ENCODE peak calls at places on chromosomes 12 and 14, in ten cellular contexts. R is mesendoderm; W is hepatocyte; G is heart left ventricle; L is CD4-positive, CD25-positive, alpha-beta regulatory T cell; N is stomach; C is right lobe of liver; J is H9; E is GM23338; F is IMR-90. B is an unnamed sample.

GRCh38 chr14:105926415-105927093 is 400.2 kb downstream of the TMEM121 start:
- DNase-seq in W (no peak), R (no peak), G (no peak), J (no peak), L (no peak), N (no peak), C (peak; percentile 36), E (no peak), F (no peak), B (peak; percentile 57)

GRCh38 chr12:50686976-50687375 is 76.9 kb upstream of the ATF1 start:
- DNase-seq in F (no peak), W (no peak), C (no peak), L (no peak), N (no peak), J (no peak), G (no peak), R (peak; percentile 12), E (no peak), B (no peak)

GRCh38 chr14:85444685-85445084 is 85.3 kb upstream of the FLRT2 start:
- DNase-seq in E (no peak), F (peak; percentile 25), R (no peak), C (no peak), L (no peak), W (peak; percentile 38), N (no peak), J (no peak), G (peak; percentile 36), B (no peak)

GRCh38 chr14:32224731-32225377 is 21.8 kb upstream of the RNU6-8 start:
- DNase-seq in F (peak; percentile 54), L (no peak), E (peak; percentile 30), J (no peak), G (peak; percentile 37), W (peak; percentile 81), N (no peak), C (no peak), R (peak; percentile 53), B (peak; percentile 71)

GRCh38 chr12:54229624-54230212 is 40.9 kb upstream of the SMUG1 start:
- DNase-seq in N (no peak), C (no peak), W (peak; percentile 39), G (peak; percentile 30), R (peak; percentile 33), E (no peak), L (no peak), F (peak; percentile 99), J (no peak), B (peak; percentile 80)

GRCh38 chr12:54749191-54749818 is 101.1 kb upstream of the DCD start:
- DNase-seq in R (peak; percentile 47), G (no peak), J (no peak), N (no peak), L (peak; percentile 54), F (peak; percentile 47), C (no peak), W (peak; percentile 68), E (peak; percentile 57), B (no peak)

GRCh38 chr12:110339184-110339952 is 58.3 kb downstream of the ATP2A2 start:
- DNase-seq in F (no peak), J (no peak), C (no peak), W (no peak), R (no peak), E (no peak), G (no peak), L (no peak), N (no peak), B (no peak)

GRCh38 chr12:85558684-85559083 is 277.5 kb downstream of the RASSF9 start:
- DNase-seq in E (no peak), L (no peak), G (no peak), N (no peak), W (no peak), C (no peak), R (no peak), J (no peak), F (no peak), B (no peak)

GRCh38 chr14:20434701-20435453 is 1.1 kb downstream of the KLHL33 start:
- DNase-seq in L (no peak), R (no peak), F (no peak), G (peak; percentile 62), C (no peak), E (peak; percentile 71), N (no peak), W (no peak), J (no peak), B (peak; percentile 80)

DNA sequence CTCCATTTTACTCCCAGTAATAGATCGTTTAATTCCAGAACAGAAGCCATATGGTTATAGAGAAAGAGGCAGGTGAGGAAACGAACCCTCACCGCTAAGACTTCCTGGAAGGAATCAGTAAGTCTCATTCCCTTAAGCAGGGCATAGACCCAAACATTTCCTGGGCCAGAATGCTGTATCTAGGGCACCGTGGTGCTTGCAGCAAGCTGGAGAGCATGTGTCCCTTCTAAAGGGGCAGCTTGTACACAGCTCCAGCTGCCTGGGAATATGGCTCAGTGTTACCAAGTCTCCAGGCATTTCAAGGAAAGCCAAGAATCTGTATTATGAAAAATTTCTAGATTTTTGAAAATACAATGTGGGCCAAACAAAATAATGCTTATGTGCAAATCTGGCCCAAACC is 73.4 kb downstream of the PPM1H start:
- DNase-seq in W (no peak), C (no peak), F (no peak), N (no peak), E (no peak), G (no peak), L (no peak), R (no peak), J (no peak), B (no peak)
- H3K4me1 ChIP-seq in W (peaks cover 11% of the 10 kb centered on the region), C (no peaks in the 10 kb centered on the region), F (peaks cover 22% of the 10 kb centered on the region), N (peaks cover 18% of the 10 kb centered on the region), E (peaks cover 58% of the 10 kb centered on the region), G (peaks cover 43% of the 10 kb centered on the region), L (no peaks in the 10 kb centered on the region), R (peaks cover 32% of the 10 kb centered on the region), J (peaks cover 28% of the 10 kb centered on the region), B (peaks cover under 1% of the 10 kb centered on the region)

DNA sequence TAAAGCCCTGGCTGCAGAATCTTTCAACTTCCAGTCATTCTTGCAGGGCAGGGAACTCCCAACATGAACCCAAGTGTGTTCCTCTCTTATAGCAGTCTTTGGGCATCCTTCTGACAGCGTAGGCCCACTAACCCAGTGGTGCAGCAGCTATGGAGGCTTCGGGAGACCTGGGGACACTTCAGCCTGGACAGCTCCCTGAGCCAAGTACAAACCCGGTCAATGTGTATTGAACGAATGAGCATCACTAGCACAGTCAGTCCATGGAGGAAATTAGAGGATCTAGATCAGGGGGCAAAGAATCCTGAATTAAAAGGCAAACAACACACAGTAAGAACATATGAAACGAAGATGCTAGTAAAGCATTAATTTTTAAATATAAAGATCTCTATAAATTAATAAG is 41.8 kb downstream of the KIAA0586 start:
- DNase-seq in E (no peak), C (no peak), W (no peak), F (no peak), J (no peak), L (no peak), R (no peak), G (no peak), N (no peak), B (no peak)
- H3K4me1 ChIP-seq in E (no peaks in the 10 kb centered on the region), C (no peaks in the 10 kb centered on the region), W (no peaks in the 10 kb centered on the region), F (peaks cover 2% of the 10 kb centered on the region), J (no peaks in the 10 kb centered on the region), L (no peaks in the 10 kb centered on the region), R (no peaks in the 10 kb centered on the region), G (no peaks in the 10 kb centered on the region), N (no peaks in the 10 kb centered on the region), B (no peaks in the 10 kb centered on the region)

GRCh38 chr12:121793501-121793835 is at the start of gene RHOF:
- DNase-seq in N (peak; percentile 68), E (peak; percentile 83), R (no peak), F (no peak), C (no peak), G (no peak), W (peak; percentile 86), L (no peak), J (no peak), B (no peak)

GRCh38 chr12:121789800-121790748 is 3.4 kb downstream of the RHOF start:
- DNase-seq in G (peak; percentile 73), N (peak; percentile 75), L (peak; percentile 94), E (peak; percentile 67), J (no peak), F (peak; percentile 34), C (peak; percentile 72), R (peak; percentile 47), W (no peak), B (peak; percentile 77)

GRCh38 chr12:121792607-121793500 is 634 bp downstream of the RHOF start:
- DNase-seq in N (peak; percentile 58), R (peak; percentile 59), G (no peak), L (peak; percentile 66), W (peak; percentile 80), F (no peak), E (peak; percentile 67), C (peak; percentile 67), J (no peak), B (no peak)

GRCh38 chr12:121793836-121794531 is 496 bp upstream of the RHOF start:
- DNase-seq in N (peak; percentile 94), G (peak; percentile 88), E (peak; percentile 94), L (peak; percentile 96), F (peak; percentile 89), J (peak; percentile 98), R (peak; percentile 95), C (peak; percentile 92), W (peak; percentile 97), B (peak; percentile 96)

DNA sequence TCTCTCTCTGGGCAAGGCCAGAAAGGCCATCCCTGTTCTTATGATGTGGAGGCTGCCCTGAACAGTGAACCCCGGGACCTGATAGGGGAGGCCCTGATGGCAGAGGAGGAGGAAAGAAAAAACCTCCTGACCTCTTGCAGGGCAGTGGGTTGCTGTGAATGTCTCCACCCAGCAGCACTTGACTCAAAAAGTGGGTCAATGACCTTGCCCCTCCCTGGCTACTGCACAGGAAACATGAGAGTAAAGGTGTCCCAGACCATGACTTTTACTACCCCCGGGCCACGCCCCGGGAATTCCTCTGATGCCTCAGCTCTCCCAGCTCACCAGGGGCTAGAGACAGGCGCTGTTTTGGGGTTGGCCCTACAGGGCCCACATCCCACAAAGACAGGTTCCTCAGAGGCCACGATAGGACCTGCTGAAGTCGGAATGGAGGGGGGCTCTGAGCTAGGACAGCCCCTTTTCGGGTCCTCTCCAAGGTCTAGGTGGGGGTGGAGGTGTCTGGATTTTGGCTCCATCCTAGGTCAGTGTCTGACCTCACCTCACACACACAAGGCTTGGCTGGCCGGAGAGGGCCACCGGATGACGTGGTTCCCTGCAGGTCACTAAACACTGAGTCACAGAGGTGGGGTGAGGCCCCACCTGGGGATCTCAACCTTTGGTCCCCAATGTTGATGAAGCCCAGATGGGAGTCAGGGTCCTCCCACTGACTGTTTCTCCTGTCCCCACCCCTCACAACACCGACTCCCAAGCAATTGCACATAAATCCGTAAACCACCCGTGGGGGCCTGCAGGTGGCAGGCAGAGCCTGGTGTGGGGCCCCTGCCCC is 1.6 kb downstream of the RHOF start:
- DNase-seq in R (no peak), E (no peak), F (no peak), C (no peak), L (peak; percentile 33), W (peak; percentile 76), J (no peak), N (peak; percentile 64), G (no peak), B (no peak)
- H3K4me1 ChIP-seq in R (peaks cover 5% of the 10 kb centered on the region), E (peaks cover 18% of the 10 kb centered on the region), F (peaks cover 7% of the 10 kb centered on the region), C (peaks cover 26% of the 10 kb centered on the region), L (peaks cover 88% of the 10 kb centered on the region), W (peaks cover 24% of the 10 kb centered on the region), J (no peaks in the 10 kb centered on the region), N (peaks cover 100% of the 10 kb centered on the region), G (peaks cover 54% of the 10 kb centered on the region), B (peaks cover 43% of the 10 kb centered on the region)

DNA sequence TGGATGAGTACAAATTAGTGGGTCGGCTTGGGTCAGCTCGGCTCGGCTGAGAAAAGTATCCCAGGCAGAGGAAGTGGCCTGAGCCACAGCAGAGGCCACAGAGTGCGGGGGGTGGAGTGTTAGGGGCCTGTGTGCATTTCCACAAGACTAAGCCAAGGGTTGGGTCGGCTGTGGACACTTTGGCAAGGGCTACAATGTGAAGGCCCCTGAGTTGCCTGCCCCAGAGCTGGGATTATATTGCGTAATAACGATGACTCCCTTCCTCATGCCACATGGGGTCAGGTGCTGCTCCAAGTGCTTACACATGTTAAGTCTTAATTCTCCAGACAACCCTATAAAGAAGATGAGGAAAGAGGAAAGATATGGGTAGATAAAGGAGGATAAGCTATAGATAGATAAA is 11.4 kb downstream of the EVL start:
- DNase-seq in W (peak; percentile 43), L (no peak), N (no peak), R (no peak), E (no peak), C (no peak), J (no peak), F (peak; percentile 81), G (no peak), B (peak; percentile 82)
- H3K4me1 ChIP-seq in W (peaks cover 17% of the 10 kb centered on the region), L (peaks cover 100% of the 10 kb centered on the region), N (peaks cover 68% of the 10 kb centered on the region), R (peaks cover 3% of the 10 kb centered on the region), E (peaks cover 4% of the 10 kb centered on the region), C (no peaks in the 10 kb centered on the region), J (no peaks in the 10 kb centered on the region), F (peaks cover 8% of the 10 kb centered on the region), G (peaks cover 17% of the 10 kb centered on the region), B (peaks cover 5% of the 10 kb centered on the region)